ENCODE peak calls at places on chromosome 6, in five cellular contexts. C, G, K, Q and N are unnamed samples.

GRCh38 chr6:5695260-5696245 is 311.2 kb downstream of the NRN1 start:
- DNase-seq in C (no peak), K (peak; percentile 19), G (no peak), Q (no peak), N (no peak)

GRCh38 chr6:166415306-166415705 is 32.6 kb upstream of the MPC1 start:
- DNase-seq in G (no peak), C (no peak), K (no peak), Q (no peak), N (no peak)

GRCh38 chr6:136593748-136594490 is 43.7 kb upstream of the MAP7 start:
- DNase-seq in C (no peak), G (peak; percentile 60), K (peak; percentile 55), Q (peak; percentile 39), N (no peak)

GRCh38 chr6:9140181-9140580 is 704.8 kb upstream of the SLC35B3 start:
- DNase-seq in K (no peak), Q (no peak), C (no peak), G (no peak), N (no peak)

GRCh38 chr6:24991748-24992467 is 56.1 kb upstream of the RIPOR2 start:
- DNase-seq in Q (peak; percentile 70), G (peak; percentile 84), K (peak; percentile 91), C (peak; percentile 51), N (peak; percentile 80)

GRCh38 chr6:113433506-113433991 is 423.6 kb upstream of the MARCKS start:
- DNase-seq in G (no peak), C (no peak), K (no peak), Q (peak; percentile 67), N (no peak)

GRCh38 chr6:152609125-152609670 is 28.0 kb downstream of the SYNE1 start:
- DNase-seq in C (no peak), G (no peak), Q (no peak), K (no peak), N (no peak)

GRCh38 chr6:1729133-1729751 is 119.5 kb downstream of the FOXC1 start:
- DNase-seq in G (no peak), Q (no peak), K (no peak), C (no peak), N (no peak)

GRCh38 chr6:13216236-13216933 is 112.0 kb downstream of the TBC1D7 start:
- DNase-seq in G (no peak), Q (no peak), K (no peak), C (no peak), N (no peak)

GRCh38 chr6:12291785-12292604 is 1.8 kb downstream of the EDN1 start:
- DNase-seq in Q (peak; percentile 69), K (no peak), G (peak; percentile 64), C (peak; percentile 34), N (peak; percentile 65)

GRCh38 chr6:34051339-34051919 is 94.5 kb downstream of the GRM4 start:
- DNase-seq in K (no peak), G (no peak), Q (no peak), C (no peak), N (no peak)

GRCh38 chr6:17851720-17852161 is 135.7 kb downstream of the KIF13A start:
- DNase-seq in G (no peak), K (no peak), Q (peak; percentile 42), C (no peak), N (no peak)

GRCh38 chr6:99016355-99016754 is 68.6 kb upstream of the FBXL4 start:
- DNase-seq in G (no peak), Q (no peak), C (no peak), K (no peak), N (no peak)

GRCh38 chr6:27053738-27054137 is 193.8 kb upstream of the PRSS16 start:
- DNase-seq in Q (no peak), G (no peak), C (no peak), K (no peak), N (no peak)

GRCh38 chr6:139334791-139335446 is 39.5 kb downstream of the CITED2 start:
- DNase-seq in G (no peak), Q (no peak), C (no peak), K (no peak), N (no peak)

GRCh38 chr6:16405349-16405865 is 167.0 kb downstream of the GMPR start:
- DNase-seq in K (no peak), C (no peak), G (no peak), Q (no peak), N (no peak)

GRCh38 chr6:56268266-56268665 is 20.9 kb upstream of the COL21A1 start:
- DNase-seq in K (no peak), Q (no peak), C (no peak), G (no peak), N (no peak)

GRCh38 chr6:92011681-92012245 is 1407.6 kb downstream of the EPHA7 start:
- DNase-seq in K (no peak), G (no peak), C (no peak), Q (no peak), N (no peak)

GRCh38 chr6:105179244-105180065 is at the start of gene POPDC3:
- DNase-seq in K (no peak), Q (peak; percentile 54), C (peak; percentile 86), G (peak; percentile 82), N (peak; percentile 78)

GRCh38 chr6:82365011-82365751 is 1.6 kb downstream of the TPBG start:
- DNase-seq in Q (peak; percentile 61), C (peak; percentile 73), G (peak; percentile 75), K (no peak), N (peak; percentile 62)

GRCh38 chr6:72522735-72523141 is 99.1 kb upstream of the KCNQ5 start:
- DNase-seq in K (peak; percentile 42), Q (peak; percentile 8), G (peak; percentile 77), C (peak; percentile 7), N (peak; percentile 67)

GRCh38 chr6:168528457-168529095 is 87.6 kb downstream of the SMOC2 start:
- DNase-seq in K (peak; percentile 28), Q (no peak), C (no peak), G (no peak), N (no peak)

GRCh38 chr6:114096553-114097172 is 125.7 kb upstream of the HDAC2 start:
- DNase-seq in K (peak; percentile 49), G (peak; percentile 79), Q (peak; percentile 77), C (peak; percentile 56), N (peak; percentile 76)

GRCh38 chr6:25138024-25138696 is 141.0 kb upstream of the CARMIL1 start:
- DNase-seq in Q (peak; percentile 18), G (no peak), K (peak; percentile 75), C (peak; percentile 37), N (no peak)

GRCh38 chr6:14450133-14451040 is 332.8 kb downstream of the CD83 start:
- DNase-seq in G (no peak), K (no peak), C (no peak), Q (no peak), N (peak; percentile 61)

DNA sequence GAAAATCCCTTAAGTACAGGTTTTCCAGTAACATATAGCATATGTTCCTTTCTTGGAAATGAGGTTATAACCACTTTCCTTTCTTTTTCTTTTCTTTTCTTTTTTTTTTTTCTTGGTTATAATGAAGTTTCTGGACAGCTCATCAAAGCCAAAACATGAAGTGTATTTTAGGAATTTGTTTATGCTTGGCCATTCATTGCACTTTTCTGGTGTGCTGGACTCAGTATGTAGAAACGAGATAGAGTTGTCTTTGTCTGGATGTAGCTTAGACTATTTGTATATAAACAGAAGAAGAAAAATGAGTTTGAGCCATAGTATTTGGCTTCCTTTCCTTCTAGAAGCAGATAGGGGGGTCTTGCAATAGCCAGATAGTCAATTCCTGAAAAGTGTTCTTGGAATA is 119.6 kb downstream of the SASH1 start:
- DNase-seq in Q (no peak), G (no peak), K (no peak), C (no peak), N (no peak)
- H3K4me1 ChIP-seq in Q (peaks cover 3% of the 10 kb centered on the region), G (peaks cover 9% of the 10 kb centered on the region), K (no peaks in the 10 kb centered on the region), C (no peaks in the 10 kb centered on the region), N (no peaks in the 10 kb centered on the region)

GRCh38 chr6:20559924-20560551 is 25.8 kb downstream of the CDKAL1 start:
- DNase-seq in K (no peak), G (no peak), Q (no peak), C (peak; percentile 35), N (no peak)
- TF ChIP-seq EZH2phosphoT487 in K (no peak), G (no peak), Q (no peak), C (no peak), N (no peak)

DNA sequence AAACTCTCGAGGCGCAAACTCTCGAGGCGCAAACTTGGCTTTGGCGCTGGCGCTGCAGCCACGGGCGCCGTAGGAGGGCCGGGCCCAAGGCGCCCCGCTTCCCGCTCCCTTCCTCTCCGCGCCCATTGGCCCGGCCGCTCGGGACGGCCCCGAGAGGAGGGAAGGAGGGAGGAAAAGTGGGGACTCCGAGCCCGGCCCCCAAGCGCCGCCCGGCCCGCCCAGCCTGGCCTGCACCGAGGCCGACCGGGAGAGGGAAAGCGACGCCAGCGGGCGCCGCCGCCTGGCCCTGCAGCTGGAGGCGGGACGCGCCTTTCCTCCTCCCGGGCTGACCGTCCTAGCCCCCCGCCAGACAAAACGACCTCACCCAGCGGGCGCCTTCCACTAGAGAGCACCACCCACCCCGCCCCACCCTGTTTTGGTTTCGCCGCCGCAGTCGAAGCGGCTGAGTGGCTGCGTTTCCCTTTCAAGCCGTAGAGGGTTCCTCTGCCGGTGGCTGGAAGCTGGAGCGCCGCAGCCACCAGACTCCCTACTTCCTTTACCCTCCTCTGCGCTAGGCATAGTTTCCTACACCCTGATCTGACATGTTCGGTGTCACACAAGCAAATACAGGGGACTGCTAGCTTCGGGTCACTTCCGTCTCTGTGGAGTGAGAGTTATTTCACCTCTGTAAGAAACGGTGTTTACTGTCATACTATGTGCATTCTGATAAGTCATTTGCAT is at the start of gene MBOAT1:
- DNase-seq in G (peak; percentile 88), C (peak; percentile 94), Q (peak; percentile 95), K (peak; percentile 1), N (peak; percentile 83)
- TF ChIP-seq CTCF in G (peak; percentile 2), C (no peak), Q (no peak), K (no peak), N (no peak)

DNA sequence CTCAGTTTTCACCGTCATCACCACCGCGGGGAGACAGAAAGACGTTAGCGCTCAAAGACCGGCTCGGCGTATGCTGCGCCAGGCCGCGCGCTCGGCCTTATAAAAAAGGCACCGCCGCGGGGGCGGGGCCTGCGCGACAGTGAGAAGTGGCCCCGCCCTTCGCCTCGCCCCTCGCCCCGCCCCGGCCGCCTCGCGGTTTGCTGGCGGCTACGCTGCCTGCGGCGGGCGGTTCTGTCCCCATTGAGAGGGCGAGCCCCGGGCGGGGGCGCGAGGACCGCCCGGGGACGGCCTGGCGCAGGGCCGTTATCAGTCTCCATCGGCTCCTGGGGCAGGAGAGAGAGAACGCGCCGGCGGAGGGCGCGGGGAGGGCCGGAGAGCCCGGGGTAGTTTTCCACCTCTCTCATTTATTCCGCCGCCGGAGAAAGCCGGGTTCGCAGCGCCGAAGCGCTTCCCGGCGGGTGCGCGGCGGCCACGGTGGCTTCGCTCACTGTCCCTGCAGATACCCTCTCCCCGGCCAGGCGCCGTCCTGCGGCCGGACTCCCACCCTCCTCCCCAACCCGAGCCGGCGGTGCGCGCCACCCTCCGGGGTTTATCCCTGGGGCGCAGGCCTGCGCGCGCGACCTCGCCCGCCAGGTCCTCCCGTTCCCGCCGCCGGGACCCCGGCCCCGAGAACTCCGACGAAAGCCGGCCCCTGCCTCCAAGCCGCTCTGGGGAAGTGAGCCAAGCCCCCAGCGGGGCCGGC is 122.5 kb upstream of the SLC2A12 start:
- DNase-seq in K (peak; percentile 93), Q (peak; percentile 97), G (peak; percentile 92), C (peak; percentile 90), N (peak; percentile 97)
- H3K4me1 ChIP-seq in K (peaks cover 35% of the 10 kb centered on the region), Q (peaks cover 15% of the 10 kb centered on the region), G (peaks cover 31% of the 10 kb centered on the region), C (peaks cover 16% of the 10 kb centered on the region), N (peaks cover 4% of the 10 kb centered on the region)

GRCh38 chr6:21753571-21754108 is 160.1 kb downstream of the SOX4 start:
- DNase-seq in K (no peak), C (no peak), G (no peak), Q (no peak), N (no peak)
- TF ChIP-seq EZH2phosphoT487 in K (no peak), C (no peak), G (no peak), Q (no peak), N (no peak)